ENCODE peak calls at places on chromosomes 12 and 14, in seven cellular contexts. F is stimulated activated CD4-positive, alpha-beta T cell treated with anti-CD3 and anti-CD28 coated beads, Interleukin-4, amount 100 ng/mL, for 1 hour; B is HS-5; Q is stimulated activated CD8-positive, alpha-beta memory T cell treated with anti-CD3 and anti-CD28 coated beads, Interleukin-15, amount 100 ng/mL, for 24 hours; J is non-pigmented ciliary epithelial cell; Y is GM18507; L is EL. V is an unnamed sample.

GRCh38 chr12:119208626-119209061 is 29.9 kb downstream of the HSPB8 start:
- DNase-seq in F (no peak), B (no peak), Q (no peak), J (no peak), Y (no peak), L (peak), V (no peak)

GRCh38 chr12:107320929-107321618 is 227.7 kb upstream of the CRY1 start:
- DNase-seq in F (peak), B (no peak), Q (peak), J (no peak), Y (no peak), L (peak), V (peak)

GRCh38 chr14:51304956-51305355 is 64.9 kb downstream of the TMX1 start:
- DNase-seq in F (no peak), B (peak), Q (no peak), J (peak), Y (no peak), L (peak), V (no peak)

GRCh38 chr12:52826611-52827498 is 7.3 kb downstream of the KRT79 start:
- DNase-seq in F (no peak), B (no peak), Q (no peak), J (no peak), Y (no peak), L (no peak), V (no peak)

GRCh38 chr12:94327819-94328218 is 131.8 kb downstream of the CEP83 start:
- DNase-seq in F (no peak), B (no peak), Q (no peak), J (no peak), Y (no peak), L (no peak), V (no peak)

GRCh38 chr14:103626150-103626850 is 2.7 kb upstream of the KLC1 start:
- DNase-seq in F (no peak), B (no peak), Q (no peak), J (no peak), Y (no peak), L (no peak), V (no peak)

GRCh38 chr14:92039073-92039719 is 663 bp downstream of the TRIP11 start:
- DNase-seq in F (peak), B (peak), Q (no peak), J (no peak), Y (no peak), L (peak), V (no peak)

GRCh38 chr14:72961579-72962335 is 35.5 kb downstream of the DCAF4 start:
- DNase-seq in F (no peak), B (no peak), Q (no peak), J (no peak), Y (no peak), L (peak), V (no peak)

GRCh38 chr12:56804169-56804568 is 41.0 kb downstream of the HSD17B6 start:
- DNase-seq in F (no peak), B (no peak), Q (no peak), J (no peak), Y (no peak), L (no peak), V (no peak)

GRCh38 chr12:53497461-53497860 is 1.8 kb downstream of the MAP3K12 start:
- DNase-seq in F (no peak), B (no peak), Q (no peak), J (no peak), Y (no peak), L (no peak), V (no peak)

GRCh38 chr12:14643247-14643646 is 53.2 kb downstream of the GUCY2C start:
- DNase-seq in F (no peak), B (no peak), Q (no peak), J (no peak), Y (no peak), L (no peak), V (no peak)

GRCh38 chr12:68536885-68537284 is 73.8 kb upstream of the RAP1B start:
- DNase-seq in F (no peak), B (no peak), Q (no peak), J (no peak), Y (no peak), L (no peak), V (no peak)

GRCh38 chr12:80912906-80913769 is 24.6 kb downstream of the LIN7A start:
- DNase-seq in F (no peak), B (no peak), Q (no peak), J (no peak), Y (no peak), L (peak), V (no peak)

GRCh38 chr14:54174437-54174836 is 217.8 kb upstream of the BMP4 start:
- DNase-seq in F (no peak), B (no peak), Q (no peak), J (no peak), Y (no peak), L (no peak), V (no peak)

GRCh38 chr12:32466986-32467711 is 67.8 kb downstream of the FGD4 start:
- DNase-seq in F (no peak), B (no peak), Q (no peak), J (no peak), Y (no peak), L (peak), V (no peak)

GRCh38 chr14:65038966-65039365 is 52.3 kb downstream of the FNTB start:
- DNase-seq in F (no peak), B (no peak), Q (no peak), J (no peak), Y (no peak), L (no peak), V (no peak)

GRCh38 chr12:131494141-131494733 is 216.7 kb upstream of the SFSWAP start:
- DNase-seq in F (no peak), B (no peak), Q (no peak), J (no peak), Y (no peak), L (no peak), V (no peak)

GRCh38 chr12:32369202-32369601 is 30.2 kb upstream of the FGD4 start:
- DNase-seq in F (no peak), B (no peak), Q (no peak), J (no peak), Y (no peak), L (no peak), V (no peak)

GRCh38 chr12:132343294-132343972 is 14.0 kb upstream of the GALNT9 start:
- DNase-seq in F (no peak), B (no peak), Q (no peak), J (no peak), Y (no peak), L (no peak), V (no peak)

V was measured in effector CD4-positive, alpha-beta T cell.